ENCODE peak calls at places on chromosomes 7 and 10, in seven cellular contexts. H is bronchial epithelial cell, F is HCT116, Q is endothelial cell, U is astrocyte, E is epithelial cell of esophagus, I is body of pancreas. O is an unnamed sample.

GRCh38 chr7:77745746-77746145 is 49.5 kb downstream of the RSBN1L start:
- DNase-seq in H (no peak), F (no peak), Q (no peak), U (no peak), E (no peak), I (no peak), O (no peak)

GRCh38 chr7:137804819-137805218 is 42.0 kb downstream of the DGKI start:
- DNase-seq in H (no peak), F (no peak), Q (no peak), U (peak; percentile 32), E (no peak), I (no peak), O (no peak)

GRCh38 chr7:150957119-150958020 is 20.8 kb downstream of the KCNH2 start:
- DNase-seq in H (no peak), F (no peak), Q (no peak), U (no peak), E (no peak), I (no peak), O (no peak)

GRCh38 chr7:151402029-151402835 is 7.6 kb downstream of the WDR86 start:
- DNase-seq in H (peak; percentile 20), F (no peak), Q (no peak), U (no peak), E (peak; percentile 30), I (no peak), O (no peak)

GRCh38 chr7:27600247-27600646 is 62.4 kb downstream of the HIBADH start:
- DNase-seq in H (no peak), F (no peak), Q (no peak), U (no peak), E (no peak), I (no peak), O (no peak)

GRCh38 chr10:87079106-87079836 is 15.4 kb downstream of the GLUD1 start:
- DNase-seq in H (no peak), F (no peak), Q (no peak), U (no peak), E (no peak), I (no peak), O (no peak)

GRCh38 chr7:44891372-44891771 is 6.0 kb upstream of the PURB start:
- DNase-seq in H (no peak), F (no peak), Q (no peak), U (no peak), E (no peak), I (no peak), O (no peak)

GRCh38 chr7:30888783-30889182 is 22.9 kb upstream of the AQP1 start:
- DNase-seq in H (peak; percentile 65), F (no peak), Q (no peak), U (peak; percentile 94), E (peak; percentile 74), I (peak; percentile 47), O (no peak)

GRCh38 chr7:2122651-2123050 is 110.1 kb downstream of the MAD1L1 start:
- DNase-seq in H (no peak), F (no peak), Q (no peak), U (no peak), E (no peak), I (no peak), O (no peak)

GRCh38 chr10:126247454-126247975 is 140.8 kb downstream of the ADAM12 start:
- DNase-seq in H (peak; percentile 96), F (no peak), Q (no peak), U (peak; percentile 100), E (peak; percentile 95), I (peak; percentile 68), O (no peak)

GRCh38 chr7:151806204-151806603 is 70.7 kb downstream of the PRKAG2 start:
- DNase-seq in H (peak; percentile 60), F (no peak), Q (no peak), U (peak; percentile 44), E (peak; percentile 63), I (peak; percentile 70), O (no peak)

GRCh38 chr10:28256776-28257175 is 46.1 kb downstream of the MPP7 start:
- DNase-seq in H (peak; percentile 95), F (no peak), Q (no peak), U (peak; percentile 68), E (peak; percentile 90), I (no peak), O (no peak)

GRCh38 chr10:10196701-10197100 is 821.0 kb upstream of the CELF2 start:
- DNase-seq in H (no peak), F (no peak), Q (no peak), U (no peak), E (no peak), I (no peak), O (no peak)

GRCh38 chr10:71545001-71545400 is 148.3 kb downstream of the CDH23 start:
- DNase-seq in H (no peak), F (no peak), Q (no peak), U (no peak), E (no peak), I (no peak), O (no peak)

GRCh38 chr10:81348003-81348402 is 527.0 kb upstream of the NRG3 start:
- DNase-seq in H (no peak), F (no peak), Q (no peak), U (no peak), E (no peak), I (no peak), O (no peak)

GRCh38 chr10:5812283-5813090 is 747 bp downstream of the GDI2 start:
- DNase-seq in H (no peak), F (no peak), Q (peak; percentile 54), U (no peak), E (peak; percentile 27), I (peak; percentile 44), O (peak; percentile 30)

GRCh38 chr7:116242177-116242576 is 31.8 kb downstream of the TES start:
- DNase-seq in H (no peak), F (no peak), Q (no peak), U (no peak), E (no peak), I (no peak), O (no peak)
- TF ChIP-seq CTCF in H (no peak), F (no peak), Q (no peak), U (no peak), E (no peak), I (no peak), O (no peak)

GRCh38 chr10:93751074-93751572 is 6.6 kb upstream of the LGI1 start:
- DNase-seq in H (no peak), F (no peak), Q (no peak), U (no peak), E (no peak), I (no peak), O (no peak)

GRCh38 chr10:93749218-93749799 is 8.4 kb upstream of the LGI1 start:
- DNase-seq in H (no peak), F (no peak), Q (no peak), U (peak; percentile 18), E (peak; percentile 22), I (no peak), O (no peak)

GRCh38 chr10:93742633-93743349 is 14.9 kb upstream of the LGI1 start:
- DNase-seq in H (no peak), F (no peak), Q (no peak), U (no peak), E (no peak), I (no peak), O (no peak)

GRCh38 chr10:93745411-93746065 is 12.2 kb upstream of the LGI1 start:
- DNase-seq in H (no peak), F (no peak), Q (peak; percentile 60), U (no peak), E (peak; percentile 23), I (no peak), O (no peak)

DNA sequence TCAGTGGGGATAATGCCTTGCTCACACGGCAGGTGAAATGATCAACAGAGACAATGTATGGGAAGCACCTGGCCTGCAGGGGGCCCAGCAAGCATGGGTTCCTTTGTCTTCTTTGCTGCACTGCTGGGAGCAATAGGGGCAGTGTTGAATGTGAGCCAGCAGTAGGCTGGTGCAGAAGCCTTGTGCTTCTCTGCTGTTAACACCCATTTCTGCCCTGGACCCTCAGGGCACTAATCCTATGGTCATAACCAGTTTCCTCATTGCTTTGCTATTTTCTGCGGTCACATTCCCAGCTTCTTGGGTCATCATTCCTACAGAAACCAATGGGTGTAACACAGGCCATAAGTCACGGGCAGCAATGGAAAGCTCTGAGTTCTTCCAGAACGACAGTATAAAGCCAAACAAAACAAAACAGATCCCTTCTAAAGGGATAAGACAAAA is 10.9 kb upstream of the LGI1 start:
- DNase-seq in H (peak; percentile 77), F (peak; percentile 70), Q (peak; percentile 17), U (peak; percentile 97), E (peak; percentile 95), I (no peak), O (no peak)
- TF ChIP-seq CTCF in H (no peak), F (peak; percentile 72), Q (peak; percentile 23), U (peak; percentile 16), E (peak; percentile 40), I (no peak), O (peak; percentile 60)

GRCh38 chr7:133869556-133869955 is 257.6 kb upstream of the LRGUK start:
- DNase-seq in H (no peak), F (no peak), Q (no peak), U (no peak), E (no peak), I (no peak), O (no peak)

GRCh38 chr7:133873631-133874030 is 253.5 kb upstream of the LRGUK start:
- DNase-seq in H (no peak), F (no peak), Q (no peak), U (peak; percentile 5), E (no peak), I (no peak), O (no peak)

GRCh38 chr7:133871757-133872156 is 255.4 kb upstream of the LRGUK start:
- DNase-seq in H (no peak), F (no peak), Q (no peak), U (no peak), E (no peak), I (no peak), O (no peak)

GRCh38 chr7:133873187-133873586 is 254.0 kb upstream of the LRGUK start:
- DNase-seq in H (no peak), F (no peak), Q (no peak), U (no peak), E (no peak), I (no peak), O (no peak)
- TF ChIP-seq CTCF in H (no peak), F (no peak), Q (no peak), U (no peak), E (no peak), I (no peak), O (no peak)

GRCh38 chr10:116627386-116627933 is 6.7 kb downstream of the PNLIPRP2 start:
- DNase-seq in H (no peak), F (peak; percentile 29), Q (peak; percentile 76), U (no peak), E (peak; percentile 15), I (peak; percentile 68), O (peak; percentile 53)
- TF ChIP-seq CTCF in H (peak; percentile 32), F (peak; percentile 68), Q (peak; percentile 65), U (no peak), E (peak; percentile 11), I (no peak), O (peak; percentile 66)